ENCODE peak calls at places on chromosomes 13 and 19, in ten cellular contexts. C is transverse colon, O is esophagus muscularis mucosa, W is IMR-90, Y is body of pancreas, J is heart right ventricle, F is tibial nerve, N is gastrocnemius medialis, G is Peyer's patch, X is left lung. I is an unnamed sample.

GRCh38 chr13:71674776-71675352 is 192.1 kb downstream of the DACH1 start:
- DNase-seq in G (no peak), F (no peak), C (no peak), J (no peak), N (no peak), Y (no peak), X (no peak), W (no peak), O (no peak), I (no peak)

GRCh38 chr13:98214707-98215106 is 37.6 kb upstream of the RNF113B start:
- DNase-seq in X (no peak), G (no peak), C (peak; percentile 61), N (no peak), O (no peak), F (no peak), Y (peak; percentile 31), W (no peak), J (no peak), I (peak; percentile 66)

GRCh38 chr13:75467009-75467728 is 14.8 kb downstream of the TBC1D4 start:
- DNase-seq in C (no peak), O (no peak), X (no peak), J (no peak), Y (no peak), W (no peak), N (no peak), G (no peak), F (no peak), I (no peak)

GRCh38 chr19:45154064-45154827 is 6.5 kb downstream of the NKPD1 start:
- DNase-seq in W (peak; percentile 86), N (no peak), C (no peak), G (no peak), Y (no peak), J (no peak), X (no peak), F (no peak), O (no peak), I (no peak)

GRCh38 chr19:17455711-17456123 is 5.0 kb downstream of the NXNL1 start:
- DNase-seq in X (no peak), C (no peak), J (no peak), F (no peak), N (no peak), Y (no peak), G (no peak), O (no peak), W (no peak), I (no peak)

GRCh38 chr13:79482271-79482970 is 1.5 kb downstream of the NDFIP2 start:
- DNase-seq in F (no peak), O (no peak), X (no peak), W (peak; percentile 35), G (no peak), Y (no peak), C (no peak), N (no peak), J (no peak), I (no peak)

GRCh38 chr13:113726961-113727411 is 32.0 kb upstream of the TMEM255B start:
- DNase-seq in O (no peak), C (no peak), X (no peak), W (peak; percentile 31), F (no peak), J (no peak), G (peak; percentile 50), N (peak; percentile 37), Y (peak; percentile 32), I (no peak)

GRCh38 chr13:92838786-92839185 is 387.8 kb upstream of the GPC6 start:
- DNase-seq in W (peak; percentile 94), F (no peak), G (no peak), J (no peak), Y (no peak), O (no peak), N (no peak), X (no peak), C (no peak), I (no peak)

GRCh38 chr13:45393941-45394570 is 24.1 kb downstream of the SLC25A30 start:
- DNase-seq in O (no peak), Y (peak; percentile 54), C (peak; percentile 41), N (peak; percentile 44), W (peak; percentile 54), J (no peak), F (no peak), X (no peak), G (peak; percentile 53), I (no peak)

GRCh38 chr19:29758863-29759262 is 43.8 kb upstream of the C19orf12 start:
- DNase-seq in N (no peak), C (no peak), F (no peak), X (no peak), J (no peak), Y (no peak), W (no peak), O (no peak), G (no peak), I (no peak)

GRCh38 chr19:29761575-29762225 is 46.6 kb upstream of the C19orf12 start:
- DNase-seq in X (no peak), O (no peak), C (peak; percentile 19), N (no peak), F (no peak), J (no peak), W (no peak), G (no peak), Y (no peak), I (peak; percentile 29)

GRCh38 chr19:29757551-29757950 is 42.5 kb upstream of the C19orf12 start:
- DNase-seq in J (no peak), G (no peak), F (no peak), X (no peak), N (no peak), Y (no peak), W (no peak), O (no peak), C (no peak), I (no peak)

GRCh38 chr19:29759359-29759758 is 44.3 kb upstream of the C19orf12 start:
- DNase-seq in G (no peak), W (no peak), C (no peak), X (no peak), J (no peak), N (no peak), O (no peak), F (no peak), Y (no peak), I (no peak)

DNA sequence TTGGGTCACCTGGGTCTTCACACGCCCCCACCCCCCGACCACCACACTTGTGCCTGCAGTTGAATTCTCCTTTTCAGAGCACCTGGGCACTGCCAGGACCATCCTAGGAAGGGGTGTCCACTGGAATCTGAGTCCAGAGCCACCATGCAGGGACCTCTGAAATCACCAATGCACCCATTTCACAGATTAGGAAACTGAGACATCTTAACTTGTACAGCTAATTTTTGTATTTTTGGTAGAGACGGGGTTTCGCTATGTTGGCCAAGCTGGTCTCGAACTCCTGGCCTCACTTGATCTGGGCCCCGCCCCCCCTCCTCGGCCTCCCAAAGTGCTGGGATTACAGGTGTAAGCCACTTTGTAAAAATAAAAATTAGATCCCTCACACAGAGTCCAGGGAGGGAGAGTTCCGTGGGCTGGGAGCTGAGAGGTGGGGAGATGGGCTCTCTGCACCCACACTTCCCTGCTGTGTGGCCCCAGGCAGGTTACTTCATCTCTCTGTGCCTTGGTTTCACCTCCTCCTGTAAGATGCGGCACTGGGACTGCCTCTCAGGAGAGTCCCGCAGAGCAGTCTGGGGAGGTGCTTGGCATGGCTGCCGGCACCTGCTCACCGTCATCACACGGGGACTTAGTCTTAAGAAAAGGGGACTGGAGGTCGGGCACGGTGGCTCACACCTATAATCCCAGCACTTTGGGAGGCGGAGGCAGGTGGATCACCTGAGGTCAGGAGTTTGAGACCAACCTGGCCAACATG is 45.9 kb upstream of the C19orf12 start:
- DNase-seq in Y (no peak), N (no peak), C (peak; percentile 25), O (no peak), F (no peak), J (no peak), W (no peak), G (no peak), X (no peak), I (peak; percentile 27)
- H3K4me3 ChIP-seq in Y (no peak overlapping the region), N (no peak overlapping the region), C (no peak overlapping the region), O (no peak overlapping the region), F (no peak overlapping the region), J (no peak overlapping the region), W (no peak overlapping the region), G (no peak overlapping the region), X (no peak overlapping the region), I (no peak overlapping the region)

DNA sequence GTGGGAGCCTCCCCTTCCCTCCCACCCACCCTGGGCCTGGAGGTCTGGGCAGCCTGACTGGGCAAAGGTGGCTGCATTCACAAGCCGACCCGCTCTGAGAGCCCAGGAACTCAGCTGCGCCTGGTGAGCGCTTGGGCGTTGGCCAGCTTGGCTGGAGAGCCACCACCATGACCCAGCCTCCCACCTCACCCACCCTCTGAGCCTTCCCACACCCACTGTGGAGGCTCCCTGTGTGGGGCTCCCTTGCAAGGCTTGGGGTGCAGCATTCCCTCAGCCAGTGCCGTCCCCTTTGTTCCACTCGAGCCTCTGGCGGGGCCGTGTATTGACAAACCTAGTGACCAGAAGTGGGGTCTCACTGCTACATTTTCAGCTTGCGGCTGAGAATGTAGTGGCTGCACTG is 15.0 kb upstream of the QTRT1 start:
- DNase-seq in W (no peak), G (no peak), C (no peak), N (no peak), O (no peak), X (no peak), Y (no peak), F (no peak), J (no peak), I (no peak)
- TF ChIP-seq CTCF in W (no peak), G (no peak), C (no peak), N (no peak), O (no peak), X (no peak), Y (no peak), F (no peak), J (no peak), I (no peak)

DNA sequence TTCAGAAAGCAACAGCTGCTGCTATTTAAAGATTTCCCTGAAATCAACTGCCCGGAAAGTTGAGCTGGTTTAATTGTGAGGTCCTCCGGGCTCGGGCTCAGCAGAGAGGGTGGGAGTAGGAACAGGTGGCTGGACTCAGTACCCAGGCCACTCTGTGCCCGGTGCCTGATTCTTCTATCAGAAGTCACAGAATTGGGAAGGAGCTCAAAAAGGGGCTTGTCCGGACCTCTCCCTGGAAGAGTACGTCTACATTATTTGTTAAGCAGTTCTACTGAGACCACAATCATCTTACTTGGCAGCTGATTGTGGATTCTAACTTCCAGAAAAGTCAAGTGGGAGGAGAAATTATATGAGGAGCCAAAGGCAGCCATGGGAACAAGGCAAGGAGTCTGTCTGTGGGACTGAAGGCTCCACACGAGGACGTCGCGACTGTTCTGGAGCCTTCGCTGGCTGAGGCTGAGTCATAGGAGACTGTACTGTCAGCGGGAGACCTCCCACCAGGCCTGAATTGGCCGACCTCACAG is 91.7 kb upstream of the ANKRD10 start:
- DNase-seq in G (no peak), J (peak; percentile 70), X (peak; percentile 87), W (peak; percentile 84), F (peak; percentile 66), O (no peak), C (peak; percentile 55), Y (peak; percentile 72), N (peak; percentile 69), I (peak; percentile 51)
- H3K27ac ChIP-seq in G (peak overlapping the region; percentile 48), J (peak overlapping the region; percentile 80), X (peak overlapping the region; percentile 77), W (peak overlapping the region; percentile 73), F (peak overlapping the region; percentile 69), O (peak overlapping the region; percentile 83), C (peak overlapping the region; percentile 83), Y (peak overlapping the region; percentile 90), N (peak overlapping the region; percentile 82), I (peak overlapping the region; percentile 79)

DNA sequence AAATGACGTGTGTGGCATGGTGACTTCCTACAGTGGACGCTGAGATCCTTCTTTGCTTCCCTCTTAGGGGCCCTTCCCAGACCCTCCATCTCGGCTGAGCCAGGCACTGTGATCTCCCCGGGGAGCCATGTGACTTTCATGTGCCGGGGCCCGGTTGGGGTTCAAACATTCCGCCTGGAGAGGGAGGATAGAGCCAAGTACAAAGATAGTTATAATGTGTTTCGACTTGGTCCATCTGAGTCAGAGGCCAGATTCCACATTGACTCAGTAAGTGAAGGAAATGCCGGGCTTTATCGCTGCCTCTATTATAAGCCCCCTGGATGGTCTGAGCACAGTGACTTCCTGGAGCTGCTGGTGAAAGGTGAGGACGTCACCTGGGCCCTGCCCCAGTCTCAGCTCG is 5.2 kb downstream of the LAIR2 start:
- DNase-seq in O (no peak), N (no peak), X (no peak), F (no peak), G (no peak), W (no peak), C (no peak), J (no peak), Y (no peak), I (no peak)
- H3K4me3 ChIP-seq in O (no peak overlapping the region), N (no peak overlapping the region), X (no peak overlapping the region), F (no peak overlapping the region), G (no peak overlapping the region), W (no peak overlapping the region), C (no peak overlapping the region), J (no peak overlapping the region), Y (no peak overlapping the region), I (no peak overlapping the region)